ENCODE peak calls at places on chromosome 10, in six cellular contexts. E, A, G, P, F and N are unnamed samples.

GRCh38 chr10:10782603-10783002 is 235.1 kb upstream of the CELF2 start:
- DNase-seq in F (no peak), E (no peak), A (no peak), P (no peak), G (no peak), N (no peak)

GRCh38 chr10:77899080-77899477 is 27.5 kb downstream of the DLG5 start:
- DNase-seq in P (no peak), E (no peak), F (no peak), G (no peak), A (no peak), N (no peak)

GRCh38 chr10:122878799-122879338 is 512 bp downstream of the FAM24B start:
- DNase-seq in A (no peak), P (no peak), E (no peak), F (peak; percentile 25), G (peak; percentile 21), N (no peak)

GRCh38 chr10:97861351-97861750 is 11.7 kb downstream of the GOLGA7B start:
- DNase-seq in F (no peak), A (no peak), E (no peak), P (no peak), G (peak; percentile 47), N (no peak)

GRCh38 chr10:35027567-35027966 is 62.6 kb downstream of the CUL2 start:
- DNase-seq in A (no peak), G (peak; percentile 32), E (no peak), F (peak; percentile 12), P (no peak), N (no peak)

GRCh38 chr10:22648547-22648961 is 65.8 kb downstream of the PIP4K2A start:
- DNase-seq in F (no peak), P (no peak), A (peak; percentile 75), E (no peak), G (no peak), N (no peak)

GRCh38 chr10:11810313-11810766 is 12.8 kb upstream of the PROSER2 start:
- DNase-seq in A (no peak), P (no peak), E (no peak), F (peak; percentile 70), G (no peak), N (no peak)

GRCh38 chr10:30581779-30582380 is 47.7 kb downstream of the LYZL2 start:
- DNase-seq in G (peak; percentile 68), P (peak; percentile 68), E (no peak), F (peak; percentile 51), A (no peak), N (no peak)

DNA sequence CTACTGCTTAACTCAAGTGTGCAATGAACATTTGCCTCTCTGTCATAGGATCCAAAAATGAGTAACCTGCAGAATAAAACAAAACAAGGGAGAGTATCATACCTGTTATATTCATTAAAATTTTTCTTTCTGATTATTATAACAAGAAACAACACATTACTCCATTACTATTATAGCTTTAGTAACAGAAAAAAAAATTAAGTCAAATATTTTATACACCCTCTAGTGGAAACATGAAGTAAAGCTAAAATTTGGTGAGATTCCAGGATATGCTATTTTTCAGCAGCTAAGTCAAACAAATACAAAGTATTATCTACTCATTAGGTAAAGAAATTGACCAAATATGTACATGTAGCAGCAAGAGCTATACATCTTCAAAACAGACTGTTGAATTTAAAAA is 56.3 kb downstream of the PDZD8 start:
- DNase-seq in F (no peak), A (no peak), E (no peak), P (no peak), G (peak; percentile 5), N (no peak)
- TF ChIP-seq TAF1 in F (no peak), A (no peak), E (no peak), P (no peak), G (no peak), N (no peak)

DNA sequence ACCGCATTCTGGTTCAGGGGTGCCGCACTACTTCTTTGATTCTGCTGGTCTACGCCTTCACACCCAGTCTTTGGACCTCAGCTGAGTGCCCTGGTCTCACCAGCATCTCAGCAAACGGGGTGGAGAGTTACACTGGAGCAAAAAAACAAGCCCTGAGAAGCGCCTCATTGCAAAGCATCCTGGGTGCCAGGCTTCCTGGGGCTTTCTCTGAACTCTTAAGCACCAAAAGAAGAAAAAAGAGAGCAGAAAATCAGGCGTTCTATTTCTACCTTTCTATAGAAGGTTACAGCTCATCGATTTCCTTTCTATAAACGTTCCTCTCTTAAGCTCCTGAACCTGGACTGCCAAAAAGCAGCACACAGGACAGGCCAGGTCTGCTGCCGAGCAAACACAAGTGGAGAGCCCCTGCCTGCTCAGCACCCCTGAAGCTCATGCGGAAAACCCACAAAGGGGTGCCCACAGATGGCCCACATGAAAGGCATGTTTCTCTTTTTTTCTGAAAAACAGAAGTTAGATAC is 217.9 kb downstream of the SFMBT2 start:
- DNase-seq in F (no peak), A (no peak), E (no peak), G (no peak), P (no peak), N (no peak)
- TF ChIP-seq TAF1 in F (no peak), A (no peak), E (no peak), G (no peak), P (no peak), N (no peak)

GRCh38 chr10:128869101-128869712 is 597.8 kb upstream of the MGMT start:
- DNase-seq in E (no peak), P (no peak), F (no peak), G (no peak), A (no peak), N (no peak)

GRCh38 chr10:128867819-128868218 is 599.2 kb upstream of the MGMT start:
- DNase-seq in F (no peak), P (no peak), E (no peak), G (no peak), A (no peak), N (no peak)

GRCh38 chr10:128870830-128871597 is 596.0 kb upstream of the MGMT start:
- DNase-seq in A (no peak), E (no peak), P (no peak), G (no peak), F (no peak), N (no peak)

GRCh38 chr10:128867119-128867518 is 599.9 kb upstream of the MGMT start:
- DNase-seq in F (no peak), G (no peak), A (no peak), P (no peak), E (no peak), N (no peak)

GRCh38 chr10:128868481-128868880 is 598.6 kb upstream of the MGMT start:
- DNase-seq in A (no peak), P (no peak), E (no peak), G (no peak), F (no peak), N (no peak)
- TF ChIP-seq TAF1 in A (no peak), P (no peak), E (no peak), G (no peak), F (no peak), N (no peak)

DNA sequence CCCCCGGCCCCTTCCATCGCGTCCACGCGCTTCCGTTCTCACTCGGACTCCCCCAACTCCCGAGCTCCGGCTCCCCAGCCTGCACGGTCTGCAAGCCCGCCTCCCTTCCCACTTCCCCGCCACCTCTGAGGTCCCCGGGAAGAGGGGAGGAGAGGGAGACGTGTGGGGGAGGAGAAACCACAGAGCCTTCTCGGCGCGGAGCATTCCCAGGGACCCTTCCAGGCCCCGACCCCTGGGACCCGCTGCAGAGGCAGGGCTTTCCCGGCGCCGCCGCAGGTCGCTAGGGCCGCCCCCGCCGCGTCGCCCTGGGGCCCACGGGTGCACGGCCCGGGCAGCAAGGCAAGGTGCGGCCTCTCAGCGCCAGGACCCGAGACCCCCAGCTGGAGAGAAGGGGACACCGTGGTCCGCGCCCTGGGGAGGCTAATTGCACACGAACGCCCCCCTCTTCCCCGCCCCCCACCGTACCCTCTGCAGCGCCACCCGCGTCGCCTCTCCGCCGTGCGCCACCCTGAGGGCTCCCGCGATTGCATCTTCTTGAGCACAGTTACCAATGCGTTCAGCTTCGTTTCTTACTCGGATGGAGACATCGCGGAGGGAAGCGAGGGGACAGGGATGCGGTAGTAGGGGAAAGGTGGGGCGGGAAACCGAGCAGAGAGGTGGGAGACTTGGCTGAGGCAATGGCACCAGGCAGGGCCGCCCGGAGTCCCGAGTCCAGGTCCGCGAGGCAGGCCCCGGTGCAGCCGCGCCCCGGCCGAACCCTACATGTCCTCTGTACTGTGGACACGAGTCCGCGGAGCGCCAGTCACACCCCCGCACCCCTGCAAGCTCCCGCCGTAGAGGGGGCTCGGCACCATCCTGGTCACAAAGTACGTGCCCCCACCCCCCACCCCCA is 29.0 kb downstream of the SKIDA1 start:
- DNase-seq in E (no peak), P (peak; percentile 63), A (no peak), F (peak; percentile 54), G (peak; percentile 81), N (no peak)
- TF ChIP-seq TAF1 in E (no peak), P (peak; percentile 40), A (no peak), F (peak; percentile 74), G (no peak), N (no peak)

GRCh38 chr10:1564791-1565190 is 172.5 kb downstream of the ADARB2 start:
- DNase-seq in F (no peak), E (no peak), P (no peak), A (no peak), G (no peak), N (no peak)
- TF ChIP-seq TAF1 in F (no peak), E (no peak), P (no peak), A (no peak), G (no peak), N (no peak)

GRCh38 chr10:94199565-94199964 is 163.2 kb downstream of the NOC3L start:
- DNase-seq in A (no peak), P (no peak), E (no peak), G (no peak), F (no peak), N (no peak)
- TF ChIP-seq TAF1 in A (no peak), P (no peak), E (no peak), G (no peak), F (no peak), N (no peak)

GRCh38 chr10:61903991-61904350 is 2.5 kb downstream of the ARID5B start:
- DNase-seq in E (no peak), G (no peak), A (no peak), P (no peak), F (no peak), N (no peak)
- TF ChIP-seq TAF1 in E (no peak), G (no peak), A (no peak), P (no peak), F (no peak), N (no peak)

DNA sequence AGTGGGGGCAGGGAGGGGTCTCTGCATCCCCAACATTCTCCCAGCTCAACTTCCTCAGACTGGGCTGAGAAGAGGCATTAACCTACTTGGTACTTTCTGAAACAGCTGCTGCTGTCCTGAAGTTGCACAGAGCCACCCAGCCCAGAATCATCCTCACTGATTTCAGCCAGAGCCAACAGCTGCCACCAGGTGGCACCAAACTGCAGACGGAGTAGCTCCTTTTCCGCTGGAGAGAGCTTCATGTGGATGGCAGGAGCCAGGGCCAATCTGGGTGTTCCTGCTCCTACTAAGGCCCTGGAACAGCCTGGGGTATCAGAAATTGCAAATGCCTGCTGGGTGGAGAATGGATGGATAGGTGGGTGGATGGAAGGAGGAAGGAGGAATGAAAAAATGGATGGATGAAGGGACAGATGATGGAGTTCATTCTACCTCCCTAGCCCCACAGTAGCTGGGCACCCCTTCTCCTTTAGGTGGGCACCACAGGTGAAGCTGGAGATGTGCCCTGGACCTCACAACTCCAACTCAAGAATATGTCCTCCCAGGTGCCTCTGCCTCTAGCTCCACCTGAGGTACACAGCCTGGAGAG is 11.8 kb upstream of the DRGX start:
- DNase-seq in F (peak; percentile 52), E (peak; percentile 64), A (no peak), G (peak; percentile 83), P (peak; percentile 82), N (peak; percentile 69)
- TF ChIP-seq TAF1 in F (no peak), E (no peak), A (no peak), G (no peak), P (no peak), N (no peak)

GRCh38 chr10:120832106-120832505 is 19.1 kb upstream of the WDR11 start:
- DNase-seq in E (no peak), P (no peak), F (no peak), G (no peak), A (no peak), N (no peak)
- TF ChIP-seq TAF1 in E (no peak), P (no peak), F (no peak), G (no peak), A (no peak), N (no peak)